ENCODE peak calls at places on chromosome 11, in four cellular contexts. W, R, I and J are unnamed samples.

GRCh38 chr11:65503923-65504670 is 5.3 kb downstream of the MALAT1 start:
- DNase-seq in R (no peak), W (no peak), I (no peak), J (peak)

GRCh38 chr11:85088286-85088685 is 538.9 kb downstream of the DLG2 start:
- DNase-seq in R (no peak), I (no peak), W (no peak), J (peak)

GRCh38 chr11:126140106-126140931 is 71.1 kb downstream of the RPUSD4 start:
- DNase-seq in W (no peak), I (no peak), R (no peak), J (no peak)

GRCh38 chr11:36753960-36754359 is 155.9 kb upstream of the RAG2 start:
- DNase-seq in R (no peak), I (no peak), W (no peak), J (no peak)

GRCh38 chr11:110782616-110783015 is 70.4 kb upstream of the ARHGAP20 start:
- DNase-seq in I (no peak), W (no peak), R (no peak), J (peak)

GRCh38 chr11:111540114-111540920 is at the start of gene LAYN:
- DNase-seq in I (no peak), W (no peak), R (no peak), J (peak)

GRCh38 chr11:126172596-126173038 is 38.8 kb downstream of the RPUSD4 start:
- DNase-seq in R (no peak), W (no peak), I (no peak), J (peak)

GRCh38 chr11:69992943-69993694 is 85.0 kb upstream of the ANO1 start:
- DNase-seq in I (no peak), R (no peak), W (no peak), J (no peak)

GRCh38 chr11:28773606-28774005 is 665.4 kb downstream of the METTL15 start:
- DNase-seq in R (no peak), I (no peak), W (no peak), J (no peak)

GRCh38 chr11:112656772-112657428 is 304.3 kb upstream of the NCAM1 start:
- DNase-seq in W (no peak), R (peak), I (no peak), J (peak)

GRCh38 chr11:110295487-110296225 is 758 bp downstream of the RDX start:
- DNase-seq in I (peak), W (no peak), R (peak), J (peak)

GRCh38 chr11:70078095-70078795 is at the start of gene ANO1:
- DNase-seq in R (no peak), I (peak), W (no peak), J (peak)

GRCh38 chr11:96036863-96037262 is 113.0 kb upstream of the MTMR2 start:
- DNase-seq in W (no peak), R (no peak), I (no peak), J (no peak)

GRCh38 chr11:87180743-87181142 is 143.0 kb downstream of the TMEM135 start:
- DNase-seq in W (no peak), R (no peak), I (no peak), J (peak)
- TF ChIP-seq RCOR1 in W (no peak), R (no peak), I (no peak), J (no peak)

DNA sequence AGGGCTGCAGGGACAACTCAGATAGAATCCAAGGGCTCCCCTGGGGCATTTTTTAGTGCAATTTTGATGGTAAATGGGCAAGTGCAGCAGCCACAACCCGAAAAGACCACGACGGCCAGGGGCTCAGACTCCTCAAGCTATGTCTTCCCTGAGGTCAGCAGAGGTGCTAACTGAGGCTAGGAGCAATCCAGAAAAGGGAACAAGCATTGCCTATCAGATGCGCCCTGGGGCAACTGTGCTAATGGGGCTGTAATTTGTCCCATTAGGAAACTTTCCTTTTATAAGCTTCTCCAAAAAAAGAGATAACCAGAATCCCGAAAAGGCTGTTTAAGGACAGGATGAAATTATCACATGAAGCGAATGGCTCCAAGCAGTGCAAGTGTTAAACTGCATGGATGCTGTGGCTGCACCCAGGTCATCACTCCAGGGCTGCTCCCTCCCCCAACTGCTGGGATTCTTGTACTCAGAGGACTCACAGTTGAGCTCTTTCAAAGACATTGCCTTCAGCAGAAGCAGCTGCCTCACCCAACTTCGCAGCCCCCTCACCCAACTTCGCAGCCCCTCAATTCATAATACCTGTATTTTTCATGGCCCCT is 2.8 kb upstream of the CD3E start:
- DNase-seq in R (no peak), I (no peak), W (no peak), J (no peak)
- TF ChIP-seq BHLHE40 in R (no peak), I (no peak), W (no peak), J (no peak)

GRCh38 chr11:16211407-16211806 is 144.9 kb downstream of the SOX6 start:
- DNase-seq in W (no peak), I (no peak), R (no peak), J (no peak)
- TF ChIP-seq RCOR1 in W (no peak), I (no peak), R (no peak), J (no peak)

GRCh38 chr11:93577291-93577690 is 34.1 kb upstream of the SMCO4 start:
- DNase-seq in I (no peak), W (no peak), R (no peak), J (peak)
- TF ChIP-seq BHLHE40 in I (no peak), W (no peak), R (no peak), J (no peak)

DNA sequence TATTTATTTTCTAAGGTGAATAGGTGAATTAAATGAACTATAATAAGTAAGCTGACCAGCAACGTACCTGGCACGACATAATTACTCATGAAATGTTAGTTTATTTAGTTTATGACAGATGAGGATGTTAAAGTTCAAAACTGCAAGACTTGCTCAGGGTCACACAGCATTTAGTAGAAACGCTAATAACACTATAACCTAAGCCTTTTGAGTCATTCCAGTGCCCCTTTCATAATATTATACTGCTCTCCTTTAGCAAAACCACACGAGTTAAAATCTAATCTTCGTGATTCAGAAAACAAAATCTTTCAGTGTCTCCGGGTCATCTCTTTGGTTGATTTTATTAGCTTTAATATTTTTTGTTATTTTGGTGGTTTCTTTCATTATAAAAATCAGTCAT is 39.6 kb downstream of the BTBD10 start:
- DNase-seq in I (no peak), W (no peak), R (no peak), J (no peak)
- TF ChIP-seq RCOR1 in I (no peak), W (no peak), R (no peak), J (no peak)

DNA sequence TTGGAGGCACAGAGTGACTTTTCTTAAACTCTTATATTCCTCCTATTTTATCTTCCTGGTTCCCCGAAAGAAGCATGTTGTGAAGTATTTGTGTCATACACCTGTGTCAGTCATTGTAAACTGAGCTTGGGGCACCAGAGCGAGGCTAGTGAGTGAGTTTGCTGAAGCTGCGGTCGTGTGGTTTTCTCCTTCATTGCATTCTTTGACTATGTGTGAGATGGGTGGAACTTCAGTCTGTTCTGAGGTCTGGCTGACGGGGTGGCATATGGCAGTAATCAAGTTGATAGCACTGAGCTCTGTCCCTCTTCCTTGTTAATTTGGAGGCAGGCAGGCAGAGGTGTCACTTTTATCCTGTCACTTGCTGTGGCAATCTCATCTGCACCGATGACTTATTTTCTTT is 4.2 kb downstream of the VPS26B start:
- DNase-seq in R (peak), I (no peak), W (no peak), J (no peak)
- TF ChIP-seq BHLHE40 in R (peak), I (no peak), W (no peak), J (no peak)